ENCODE peak calls at places on chromosome X, in ten cellular contexts. S, R, D, C, L, Y, I, H, U and X are unnamed samples.

GRCh38 chrX:124239911-124240310 is 92.5 kb upstream of the TEX13D start:
- DNase-seq in S (peak), R (no peak), D (no peak), C (no peak), L (no peak), Y (no peak), I (no peak), H (no peak), U (no peak), X (no peak)

GRCh38 chrX:153412746-153413720 is 1.8 kb downstream of the ZFP92 start:
- DNase-seq in S (no peak), R (no peak), D (peak), C (no peak), L (no peak), Y (no peak), I (no peak), H (no peak), U (no peak), X (no peak)

GRCh38 chrX:6446588-6446987 is 88.3 kb downstream of the VCX3A start:
- DNase-seq in S (no peak), R (no peak), D (no peak), C (no peak), L (no peak), Y (no peak), I (no peak), H (no peak), U (no peak), X (no peak)

GRCh38 chrX:100654256-100654655 is 10.3 kb downstream of the SRPX2 start:
- DNase-seq in S (no peak), R (no peak), D (no peak), C (no peak), L (peak), Y (no peak), I (no peak), H (peak), U (peak), X (no peak)

GRCh38 chrX:41984628-41985027 is 61.3 kb upstream of the CASK start:
- DNase-seq in S (no peak), R (no peak), D (no peak), C (no peak), L (no peak), Y (no peak), I (no peak), H (peak), U (no peak), X (no peak)

GRCh38 chrX:27746516-27746915 is 61.3 kb upstream of the MAGEB10 start:
- DNase-seq in S (no peak), R (no peak), D (no peak), C (no peak), L (no peak), Y (no peak), I (no peak), H (no peak), U (no peak), X (no peak)

GRCh38 chrX:37685452-37686347 is at the start of gene XK:
- DNase-seq in S (peak), R (peak), D (peak), C (no peak), L (no peak), Y (peak), I (no peak), H (peak), U (peak), X (no peak)

GRCh38 chrX:49041683-49042529 is 1.3 kb downstream of the TFE3 start:
- DNase-seq in S (peak), R (no peak), D (no peak), C (peak), L (peak), Y (peak), I (no peak), H (peak), U (peak), X (no peak)

GRCh38 chrX:3177851-3178250 is 136.6 kb downstream of the ARSF start:
- DNase-seq in S (no peak), R (no peak), D (no peak), C (no peak), L (no peak), Y (no peak), I (no peak), H (peak), U (no peak), X (no peak)

GRCh38 chrX:98380556-98380955 is 1496.8 kb downstream of the RPA4 start:
- DNase-seq in S (no peak), R (no peak), D (no peak), C (no peak), L (no peak), Y (no peak), I (no peak), H (no peak), U (no peak), X (no peak)

GRCh38 chrX:24647257-24648058 is at the start of gene PCYT1B:
- DNase-seq in S (peak), R (peak), D (peak), C (peak), L (peak), Y (peak), I (no peak), H (no peak), U (peak), X (peak)
- H3K4me3 ChIP-seq in S (no peak), R (peak), D (peak), C (peak), L (no peak), Y (no peak), I (peak), H (no peak), U (peak), X (peak)

GRCh38 chrX:16836371-16836770 is 33.8 kb downstream of the RBBP7 start:
- DNase-seq in S (peak), R (no peak), D (no peak), C (no peak), L (peak), Y (no peak), I (no peak), H (peak), U (no peak), X (no peak)
- TF ChIP-seq CTCF in S (peak), R (no peak), D (peak), C (peak), L (peak), Y (peak), I (peak), H (peak), U (peak), X (peak)

GRCh38 chrX:132033166-132033565 is 10.1 kb downstream of the STK26 start:
- DNase-seq in S (peak), R (no peak), D (no peak), C (no peak), L (no peak), Y (no peak), I (no peak), H (no peak), U (no peak), X (no peak)
- H3K4me3 ChIP-seq in S (peak), R (no peak), D (no peak), C (no peak), L (no peak), Y (no peak), I (no peak), H (no peak), U (no peak), X (no peak)

GRCh38 chrX:150688911-150689451 is 4.2 kb upstream of the MTMR1 start:
- DNase-seq in S (no peak), R (no peak), D (no peak), C (no peak), L (peak), Y (no peak), I (peak), H (peak), U (peak), X (peak)
- TF ChIP-seq CTCF in S (no peak), R (no peak), D (no peak), C (no peak), L (no peak), Y (no peak), I (no peak), H (no peak), U (no peak), X (no peak)

GRCh38 chrX:40439625-40440532 is 140.9 kb upstream of the ATP6AP2 start:
- DNase-seq in S (no peak), R (no peak), D (no peak), C (no peak), L (no peak), Y (no peak), I (no peak), H (no peak), U (no peak), X (no peak)
- H3K4me3 ChIP-seq in S (no peak), R (no peak), D (no peak), C (no peak), L (no peak), Y (no peak), I (no peak), H (no peak), U (no peak), X (no peak)

DNA sequence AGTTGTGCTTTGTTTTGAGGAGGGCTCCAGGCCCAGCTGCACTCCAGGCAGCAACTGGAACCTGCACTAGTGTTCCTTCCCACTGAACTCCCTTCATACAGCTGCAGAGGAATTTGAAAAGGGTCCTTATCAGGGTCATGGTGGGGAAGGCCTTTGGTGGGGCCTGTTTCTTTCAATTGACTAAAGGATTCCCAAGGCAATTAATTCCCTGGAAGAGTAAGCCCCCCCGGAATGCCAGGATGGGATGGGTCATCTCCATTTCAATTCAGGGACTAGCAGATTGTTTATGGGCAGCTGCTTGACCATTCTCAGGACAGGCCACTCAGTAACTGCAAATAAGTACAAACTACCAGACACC is 45.3 kb downstream of the TSC22D3 start:
- DNase-seq in S (no peak), R (no peak), D (peak), C (no peak), L (no peak), Y (no peak), I (no peak), H (no peak), U (no peak), X (no peak)
- TF ChIP-seq CTCF in S (no peak), R (no peak), D (no peak), C (no peak), L (no peak), Y (no peak), I (no peak), H (no peak), U (no peak), X (no peak)